ENCODE peak calls at places on chromosomes 5 and 9, in ten cellular contexts. J is neural progenitor cell, B is GM06990, O is mammary epithelial cell, E is RWPE1, A is GM12865, L is fibroblast of lung, P is body of pancreas, X is fibroblast of pulmonary artery, T is tibial artery. G is an unnamed sample.

GRCh38 chr5:65791721-65792698 is 70.0 kb downstream of the NLN start:
- DNase-seq in J (no peak), B (no peak), O (no peak), E (no peak), A (no peak), L (no peak), P (no peak), X (no peak), T (no peak), G (no peak)

GRCh38 chr5:162858770-162859169 is 578.6 kb upstream of the CCNG1 start:
- DNase-seq in J (no peak), B (no peak), O (no peak), E (no peak), A (no peak), L (no peak), P (no peak), X (no peak), T (no peak), G (no peak)

GRCh38 chr9:76296561-76297276 is 97.5 kb downstream of the RFK start:
- DNase-seq in J (no peak), B (no peak), O (no peak), E (no peak), A (no peak), L (no peak), P (no peak), X (no peak), T (no peak), G (no peak)

GRCh38 chr5:9698125-9698848 is 68.1 kb upstream of the TAS2R1 start:
- DNase-seq in J (no peak), B (no peak), O (no peak), E (no peak), A (no peak), L (peak), P (no peak), X (peak), T (no peak), G (no peak)

GRCh38 chr5:82635561-82636288 is 357.6 kb upstream of the RPS23 start:
- DNase-seq in J (no peak), B (no peak), O (peak), E (peak), A (peak), L (peak), P (peak), X (peak), T (no peak), G (no peak)

GRCh38 chr5:91562922-91563321 is 179.8 kb upstream of the ARRDC3 start:
- DNase-seq in J (no peak), B (no peak), O (no peak), E (no peak), A (no peak), L (no peak), P (no peak), X (no peak), T (no peak), G (no peak)

GRCh38 chr9:13125261-13125660 is 154.2 kb downstream of the MPDZ start:
- DNase-seq in J (no peak), B (no peak), O (no peak), E (no peak), A (no peak), L (no peak), P (no peak), X (no peak), T (no peak), G (no peak)

GRCh38 chr5:115775999-115776398 is 40.5 kb downstream of the CDO1 start:
- DNase-seq in J (no peak), B (no peak), O (no peak), E (no peak), A (no peak), L (no peak), P (no peak), X (no peak), T (no peak), G (no peak)

GRCh38 chr9:116860509-116861120 is 173.5 kb downstream of the TRIM32 start:
- DNase-seq in J (peak), B (no peak), O (peak), E (peak), A (peak), L (peak), P (peak), X (peak), T (peak), G (peak)

GRCh38 chr9:79166005-79166404 is 405.8 kb upstream of the TLE4 start:
- DNase-seq in J (no peak), B (no peak), O (peak), E (no peak), A (no peak), L (no peak), P (no peak), X (peak), T (no peak), G (no peak)

GRCh38 chr5:76867827-76868693 is 18.2 kb downstream of the S100Z start:
- DNase-seq in J (peak), B (peak), O (peak), E (peak), A (peak), L (peak), P (peak), X (peak), T (no peak), G (peak)

GRCh38 chr9:110768887-110769286 is 100.3 kb downstream of the MUSK start:
- DNase-seq in J (no peak), B (no peak), O (no peak), E (no peak), A (no peak), L (no peak), P (no peak), X (no peak), T (no peak), G (no peak)

GRCh38 chr9:126342621-126343031 is 16.0 kb downstream of the MVB12B start:
- DNase-seq in J (no peak), B (no peak), O (no peak), E (no peak), A (no peak), L (no peak), P (no peak), X (no peak), T (no peak), G (no peak)

GRCh38 chr9:72991772-72992171 is 38.9 kb upstream of the ALDH1A1 start:
- DNase-seq in J (no peak), B (no peak), O (no peak), E (no peak), A (no peak), L (no peak), P (no peak), X (no peak), T (no peak), G (no peak)

GRCh38 chr9:14063799-14064198 is 250.1 kb downstream of the NFIB start:
- DNase-seq in J (no peak), B (no peak), O (no peak), E (no peak), A (no peak), L (no peak), P (no peak), X (no peak), T (no peak), G (no peak)

GRCh38 chr9:131290039-131290766 is 680 bp downstream of the PLPP7 start:
- DNase-seq in J (no peak), B (no peak), O (no peak), E (no peak), A (no peak), L (no peak), P (no peak), X (no peak), T (no peak), G (no peak)

GRCh38 chr5:64301566-64301965 is 135.9 kb downstream of the RNF180 start:
- DNase-seq in J (no peak), B (no peak), O (peak), E (no peak), A (no peak), L (no peak), P (no peak), X (peak), T (no peak), G (no peak)

GRCh38 chr5:172816887-172817418 is 17.1 kb upstream of the ERGIC1 start:
- DNase-seq in J (no peak), B (no peak), O (peak), E (peak), A (no peak), L (peak), P (no peak), X (peak), T (peak), G (no peak)

GRCh38 chr9:137251194-137251461 is at the start of gene STPG3:
- DNase-seq in J (no peak), B (no peak), O (no peak), E (no peak), A (no peak), L (no peak), P (no peak), X (no peak), T (no peak), G (no peak)

GRCh38 chr9:128552744-128553221 is 396 bp downstream of the SPTAN1 start:
- DNase-seq in J (peak), B (no peak), O (no peak), E (peak), A (peak), L (no peak), P (no peak), X (peak), T (peak), G (peak)

GRCh38 chr9:12794024-12794799 is 19.4 kb downstream of the LURAP1L start:
- DNase-seq in J (no peak), B (no peak), O (no peak), E (no peak), A (no peak), L (peak), P (no peak), X (peak), T (no peak), G (no peak)

GRCh38 chr5:125149503-125149902 is 403.1 kb upstream of the ZNF608 start:
- DNase-seq in J (no peak), B (no peak), O (no peak), E (no peak), A (no peak), L (no peak), P (no peak), X (no peak), T (no peak), G (no peak)

GRCh38 chr5:100900142-100900795 is 2.8 kb downstream of the ST8SIA4 start:
- DNase-seq in J (peak), B (no peak), O (peak), E (no peak), A (peak), L (peak), P (no peak), X (peak), T (peak), G (no peak)

GRCh38 chr9:87827341-87827740 is 55.3 kb upstream of the SPATA31E1 start:
- DNase-seq in J (no peak), B (no peak), O (peak), E (no peak), A (no peak), L (no peak), P (no peak), X (no peak), T (no peak), G (no peak)

GRCh38 chr9:136118367-136119258 is at the start of gene TMEM250:
- DNase-seq in J (peak), B (peak), O (peak), E (peak), A (peak), L (peak), P (peak), X (peak), T (peak), G (peak)
- TF ChIP-seq CTCF in J (peak), B (no peak), O (no peak), E (peak), A (no peak), L (peak), P (peak), X (no peak), T (peak), G (peak)

GRCh38 chr5:157024213-157024959 is 34.5 kb downstream of the HAVCR1 start:
- DNase-seq in J (no peak), B (no peak), O (no peak), E (no peak), A (no peak), L (no peak), P (no peak), X (no peak), T (no peak), G (no peak)

GRCh38 chr5:157030692-157031091 is 28.2 kb downstream of the HAVCR1 start:
- DNase-seq in J (no peak), B (no peak), O (no peak), E (no peak), A (no peak), L (no peak), P (no peak), X (no peak), T (no peak), G (no peak)

GRCh38 chr5:157029457-157029856 is 29.5 kb downstream of the HAVCR1 start:
- DNase-seq in J (no peak), B (no peak), O (no peak), E (no peak), A (peak), L (no peak), P (no peak), X (no peak), T (no peak), G (no peak)

GRCh38 chr5:157025093-157025698 is 33.7 kb downstream of the HAVCR1 start:
- DNase-seq in J (no peak), B (peak), O (no peak), E (no peak), A (peak), L (no peak), P (no peak), X (no peak), T (no peak), G (no peak)

GRCh38 chr5:157026789-157027424 is 32.0 kb downstream of the HAVCR1 start:
- DNase-seq in J (peak), B (no peak), O (peak), E (peak), A (peak), L (no peak), P (no peak), X (no peak), T (no peak), G (no peak)
- TF ChIP-seq CTCF in J (peak), B (peak), O (peak), E (peak), A (peak), L (no peak), P (peak), X (peak), T (no peak), G (peak)

DNA sequence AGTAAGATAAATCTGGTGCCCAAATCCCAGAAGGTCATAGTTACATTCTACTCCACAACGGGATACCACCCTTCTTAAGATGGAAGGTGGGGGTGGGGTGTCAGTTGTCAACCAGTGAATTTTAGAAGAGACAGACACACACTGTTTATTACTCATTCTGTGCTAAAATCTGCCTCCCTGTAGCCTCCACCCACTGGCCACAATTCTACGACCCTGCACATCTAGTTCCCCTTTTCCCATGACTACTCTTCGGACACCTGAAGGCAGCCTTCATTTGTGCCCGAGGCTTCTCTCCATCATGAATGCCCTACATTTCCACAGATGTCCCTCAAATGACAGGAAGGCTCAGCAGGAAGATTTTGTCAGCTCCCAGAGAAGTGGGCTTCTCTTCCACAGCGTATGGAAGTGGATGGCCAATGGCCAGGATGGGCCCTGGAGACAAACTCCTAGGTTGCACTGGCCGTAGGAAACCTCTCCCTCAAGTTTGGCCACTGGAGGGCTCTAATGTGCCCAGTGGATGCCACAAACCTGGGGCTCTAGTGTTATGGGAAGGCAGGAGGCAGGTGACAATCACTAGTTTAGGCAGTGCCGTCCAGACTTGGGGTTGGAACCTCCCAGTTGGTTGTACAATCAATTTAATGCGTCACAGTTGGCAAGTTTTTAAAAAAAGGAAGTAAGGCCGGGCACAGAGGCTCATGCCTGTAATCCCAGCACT is 46.6 kb downstream of the PTPN3 start:
- DNase-seq in J (peak), B (no peak), O (no peak), E (no peak), A (no peak), L (no peak), P (no peak), X (no peak), T (no peak), G (no peak)
- TF ChIP-seq CTCF in J (peak), B (peak), O (no peak), E (no peak), A (no peak), L (no peak), P (no peak), X (no peak), T (no peak), G (no peak)

DNA sequence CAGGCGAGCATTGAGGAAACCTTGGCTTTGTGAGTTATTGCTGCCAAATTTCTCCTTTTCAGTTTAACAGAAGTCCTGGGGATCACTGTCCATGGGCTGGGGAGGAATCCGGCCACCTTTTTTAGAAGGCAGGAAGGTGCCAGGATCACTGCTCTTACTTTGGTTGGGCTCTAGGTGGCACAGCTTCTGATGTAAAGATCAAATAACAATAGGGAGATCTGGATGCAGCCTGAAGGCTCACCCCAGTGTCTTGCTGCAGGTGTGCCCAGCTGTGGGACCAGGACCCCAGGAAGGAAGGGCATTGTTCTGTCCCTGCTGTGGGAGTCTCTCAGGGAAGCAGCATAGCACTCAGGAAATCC is 69.5 kb downstream of the DAB2IP start:
- DNase-seq in J (no peak), B (no peak), O (peak), E (no peak), A (no peak), L (no peak), P (no peak), X (peak), T (no peak), G (no peak)
- TF ChIP-seq CTCF in J (peak), B (peak), O (peak), E (no peak), A (no peak), L (no peak), P (peak), X (peak), T (no peak), G (no peak)

DNA sequence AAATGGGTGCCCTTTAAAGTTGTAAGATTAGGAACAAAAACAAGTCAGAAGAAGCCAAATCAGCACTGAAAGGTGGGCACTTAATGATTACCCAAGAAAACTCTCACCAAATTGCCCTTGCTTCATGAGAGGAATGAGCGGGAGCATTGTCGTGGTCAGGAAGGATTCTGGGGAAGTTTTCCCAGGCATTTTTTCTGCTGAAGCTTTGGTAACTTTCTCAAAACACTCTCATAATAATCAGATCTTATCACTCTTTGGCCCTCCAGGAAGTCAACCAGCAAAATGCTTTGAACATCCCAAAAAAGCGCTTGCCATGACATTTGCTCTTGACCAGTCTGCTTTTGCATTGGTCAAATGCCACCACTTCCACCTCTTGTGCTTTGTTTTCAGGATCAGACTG is 10.4 kb upstream of the PCDHGC3 start:
- DNase-seq in J (no peak), B (no peak), O (no peak), E (no peak), A (no peak), L (no peak), P (no peak), X (peak), T (no peak), G (no peak)
- TF ChIP-seq CTCF in J (no peak), B (no peak), O (no peak), E (no peak), A (no peak), L (no peak), P (no peak), X (no peak), T (no peak), G (no peak)

GRCh38 chr9:99075246-99075912 is 29.5 kb upstream of the TGFBR1 start:
- DNase-seq in J (no peak), B (no peak), O (no peak), E (no peak), A (no peak), L (no peak), P (no peak), X (peak), T (no peak), G (no peak)
- TF ChIP-seq CTCF in J (no peak), B (no peak), O (no peak), E (no peak), A (no peak), L (no peak), P (no peak), X (no peak), T (no peak), G (no peak)

GRCh38 chr9:68705636-68706578 is 867 bp downstream of the PIP5K1B start:
- DNase-seq in J (peak), B (peak), O (peak), E (no peak), A (peak), L (peak), P (no peak), X (peak), T (peak), G (peak)

GRCh38 chr9:68706579-68707201 is 1.6 kb downstream of the PIP5K1B start:
- DNase-seq in J (peak), B (peak), O (no peak), E (no peak), A (peak), L (no peak), P (no peak), X (no peak), T (no peak), G (peak)

GRCh38 chr9:68703672-68704071 is 1.4 kb upstream of the PIP5K1B start:
- DNase-seq in J (no peak), B (no peak), O (no peak), E (no peak), A (no peak), L (no peak), P (no peak), X (no peak), T (no peak), G (no peak)

GRCh38 chr9:68704498-68704803 is 589 bp upstream of the PIP5K1B start:
- DNase-seq in J (no peak), B (no peak), O (no peak), E (no peak), A (no peak), L (no peak), P (no peak), X (no peak), T (no peak), G (no peak)

GRCh38 chr9:68704804-68705635 is at the start of gene PIP5K1B:
- DNase-seq in J (peak), B (peak), O (peak), E (peak), A (peak), L (peak), P (peak), X (peak), T (peak), G (peak)
- TF ChIP-seq CTCF in J (no peak), B (peak), O (no peak), E (no peak), A (no peak), L (no peak), P (peak), X (no peak), T (peak), G (peak)

GRCh38 chr9:35599763-35600604 is 5.1 kb upstream of the TESK1 start:
- DNase-seq in J (peak), B (no peak), O (no peak), E (no peak), A (no peak), L (no peak), P (no peak), X (no peak), T (no peak), G (no peak)
- TF ChIP-seq CTCF in J (peak), B (peak), O (peak), E (no peak), A (no peak), L (no peak), P (no peak), X (peak), T (no peak), G (no peak)

G was measured in GM13976.